ENCODE peak calls at places on chromosomes 5 and 9, in seven cellular contexts. G, I, T, K, X, F and O are unnamed samples.

GRCh38 chr9:121398374-121398773 is 28.3 kb upstream of the STOM start:
- DNase-seq in G (no peak), I (peak), T (no peak), K (peak), X (no peak), F (no peak), O (peak)

GRCh38 chr9:16612627-16613026 is 257.8 kb downstream of the BNC2 start:
- DNase-seq in G (no peak), I (no peak), T (no peak), K (no peak), X (no peak), F (no peak), O (no peak)

GRCh38 chr9:109143881-109144562 is 23.0 kb downstream of the FRRS1L start:
- DNase-seq in G (no peak), I (peak), T (no peak), K (peak), X (peak), F (no peak), O (no peak)

GRCh38 chr5:95892784-95893354 is 68.8 kb downstream of the ELL2 start:
- DNase-seq in G (peak), I (peak), T (no peak), K (peak), X (peak), F (peak), O (no peak)

GRCh38 chr5:175457466-175457865 is 13.5 kb upstream of the DRD1 start:
- DNase-seq in G (no peak), I (no peak), T (no peak), K (no peak), X (no peak), F (no peak), O (no peak)

GRCh38 chr5:136040746-136041415 is 12.1 kb downstream of the TGFBI start:
- DNase-seq in G (peak), I (peak), T (no peak), K (no peak), X (no peak), F (no peak), O (no peak)

GRCh38 chr5:59684388-59685003 is 209.0 kb downstream of the PDE4D start:
- DNase-seq in G (no peak), I (no peak), T (no peak), K (no peak), X (no peak), F (no peak), O (no peak)

GRCh38 chr5:4563400-4563799 is 576.7 kb upstream of the ADAMTS16 start:
- DNase-seq in G (no peak), I (peak), T (no peak), K (no peak), X (no peak), F (no peak), O (no peak)

GRCh38 chr5:67315082-67315801 is 118.6 kb upstream of the CD180 start:
- DNase-seq in G (no peak), I (peak), T (no peak), K (no peak), X (no peak), F (peak), O (no peak)

GRCh38 chr9:76873056-76873792 is 32.7 kb downstream of the PRUNE2 start:
- DNase-seq in G (no peak), I (peak), T (no peak), K (no peak), X (no peak), F (peak), O (no peak)

GRCh38 chr5:57841671-57842375 is 359.2 kb upstream of the ACTBL2 start:
- DNase-seq in G (no peak), I (peak), T (no peak), K (no peak), X (peak), F (no peak), O (no peak)

GRCh38 chr5:9604416-9604815 is 25.7 kb downstream of the TAS2R1 start:
- DNase-seq in G (no peak), I (no peak), T (no peak), K (no peak), X (no peak), F (no peak), O (no peak)

GRCh38 chr5:129460951-129461815 is 1.1 kb downstream of the ADAMTS19 start:
- DNase-seq in G (peak), I (peak), T (no peak), K (peak), X (no peak), F (peak), O (no peak)

GRCh38 chr5:38494175-38494574 is 62.3 kb downstream of the LIFR start:
- DNase-seq in G (no peak), I (no peak), T (no peak), K (no peak), X (no peak), F (no peak), O (no peak)

GRCh38 chr5:159504857-159505304 is 174.6 kb upstream of the IL12B start:
- DNase-seq in G (peak), I (peak), T (no peak), K (no peak), X (no peak), F (peak), O (no peak)

GRCh38 chr5:5421149-5421960 is 1.1 kb upstream of the ICE1 start:
- DNase-seq in G (peak), I (no peak), T (no peak), K (peak), X (no peak), F (no peak), O (peak)

GRCh38 chr5:66666778-66667177 is 70.6 kb downstream of the MAST4 start:
- DNase-seq in G (peak), I (peak), T (no peak), K (no peak), X (no peak), F (no peak), O (no peak)

GRCh38 chr5:167857321-167857720 is 434.1 kb upstream of the WWC1 start:
- DNase-seq in G (no peak), I (no peak), T (no peak), K (no peak), X (no peak), F (no peak), O (no peak)